ENCODE peak calls at places on chromosomes 4 and X, in five cellular contexts. R, W, C, B and L are unnamed samples.

GRCh38 chr4:158783775-158784174 is 14.9 kb downstream of the FNIP2 start:
- DNase-seq in C (no peak), R (peak), W (no peak), B (no peak), L (peak)

GRCh38 chrX:7159132-7159861 is 11.3 kb upstream of the PUDP start:
- DNase-seq in B (no peak), R (peak), W (no peak), C (no peak), L (no peak)

GRCh38 chrX:20060961-20061868 is 55.5 kb downstream of the MAP7D2 start:
- DNase-seq in C (no peak), B (no peak), R (no peak), W (peak), L (no peak)

GRCh38 chrX:78643106-78643505 is 16.0 kb downstream of the RTL3 start:
- DNase-seq in B (no peak), R (peak), C (no peak), W (no peak), L (peak)

GRCh38 chrX:81120936-81121351 is 80.8 kb downstream of the HMGN5 start:
- DNase-seq in C (peak), B (peak), R (peak), W (peak), L (peak)

GRCh38 chr4:162497564-162498167 is 333.9 kb upstream of the FSTL5 start:
- DNase-seq in C (no peak), R (peak), B (peak), W (no peak), L (peak)

GRCh38 chr4:41526628-41527027 is 11.3 kb upstream of the LIMCH1 start:
- DNase-seq in W (no peak), C (no peak), R (no peak), B (no peak), L (no peak)

GRCh38 chrX:2888309-2888708 is 40.8 kb downstream of the ARSD start:
- DNase-seq in R (no peak), W (no peak), B (no peak), C (no peak), L (peak)

GRCh38 chr4:180909279-180909678 is 1333.9 kb upstream of the TENM3 start:
- DNase-seq in R (peak), C (peak), W (no peak), B (no peak), L (no peak)

GRCh38 chrX:40996886-40997530 is 88.2 kb upstream of the USP9X start:
- DNase-seq in W (no peak), C (peak), R (peak), B (peak), L (peak)

GRCh38 chrX:103608305-103608963 is 671 bp downstream of the TCEAL3 start:
- DNase-seq in C (peak), R (no peak), W (no peak), B (no peak), L (no peak)

GRCh38 chr4:150462743-150463142 is 119.2 kb upstream of the MAB21L2 start:
- DNase-seq in B (no peak), W (no peak), R (peak), C (no peak), L (peak)

GRCh38 chrX:17359500-17359899 is 15.5 kb upstream of the NHS start:
- DNase-seq in B (no peak), W (no peak), C (no peak), R (peak), L (peak)

GRCh38 chr4:176340871-176341685 is 21.3 kb downstream of the SPCS3 start:
- DNase-seq in W (no peak), C (no peak), R (peak), B (no peak), L (peak)

GRCh38 chr4:67288964-67289363 is 256.3 kb downstream of the CENPC start:
- DNase-seq in R (peak), B (no peak), W (no peak), C (peak), L (no peak)

GRCh38 chrX:7334253-7334935 is 186.4 kb upstream of the PUDP start:
- DNase-seq in W (no peak), R (peak), C (no peak), B (no peak), L (peak)

GRCh38 chr4:107548211-107548905 is 171.7 kb downstream of the PAPSS1 start:
- DNase-seq in W (no peak), R (peak), B (no peak), C (no peak), L (peak)

GRCh38 chr4:23902203-23902602 is 12.4 kb upstream of the PPARGC1A start:
- DNase-seq in B (no peak), R (no peak), C (no peak), W (no peak), L (no peak)

GRCh38 chr4:76725039-76725438 is 172.9 kb downstream of the SOWAHB start:
- DNase-seq in C (no peak), R (no peak), B (no peak), W (no peak), L (no peak)

GRCh38 chr4:5365071-5366008 is 314.1 kb downstream of the STK32B start:
- DNase-seq in R (peak), B (peak), W (no peak), C (peak), L (peak)

GRCh38 chrX:40098264-40099045 is 697 bp upstream of the BCOR start:
- DNase-seq in C (peak), W (peak), B (peak), R (peak), L (peak)

GRCh38 chr4:30073001-30073710 is 647.0 kb upstream of the PCDH7 start:
- DNase-seq in W (no peak), B (no peak), C (no peak), R (no peak), L (no peak)

GRCh38 chrX:16839852-16840460 is 30.2 kb downstream of the RBBP7 start:
- DNase-seq in C (peak), R (peak), B (no peak), W (no peak), L (peak)

GRCh38 chr4:73139991-73140390 is 70.5 kb upstream of the COX18 start:
- DNase-seq in C (no peak), R (peak), W (no peak), B (no peak), L (no peak)

GRCh38 chr4:117596917-117597316 is 437.4 kb upstream of the NDST3 start:
- DNase-seq in W (no peak), R (no peak), B (no peak), C (no peak), L (no peak)

GRCh38 chr4:4415806-4416805 is 29.2 kb downstream of the NSG1 start:
- DNase-seq in B (no peak), R (no peak), C (peak), W (peak), L (no peak)

DNA sequence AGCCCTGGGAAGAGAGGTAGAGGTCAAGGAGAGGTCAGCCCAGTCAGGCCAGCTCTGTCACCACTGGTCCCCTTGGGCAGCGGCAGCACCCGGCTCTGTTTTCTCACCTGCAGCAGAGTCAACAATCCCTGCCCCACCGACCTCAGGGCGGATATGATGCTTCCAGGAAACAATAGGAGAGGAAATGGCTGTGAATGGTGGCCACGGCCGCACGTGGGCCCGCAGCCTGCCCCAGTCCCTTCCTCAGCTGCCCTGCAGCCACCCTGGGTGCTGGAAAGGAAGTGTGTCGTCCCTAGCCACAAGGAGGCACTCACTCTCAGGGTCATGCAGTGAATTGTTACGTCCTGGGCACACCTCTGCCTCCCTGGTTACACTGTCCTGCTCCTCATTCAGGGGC is 92.5 kb upstream of the ENPP6 start:
- DNase-seq in R (no peak), W (peak), C (peak), B (no peak), L (peak)
- TF ChIP-seq CTCF in R (peak), W (peak), C (peak), B (no peak), L (peak)

GRCh38 chrX:71140440-71140839 is 4.2 kb upstream of the NLGN3 start:
- DNase-seq in C (no peak), W (no peak), B (no peak), R (no peak), L (no peak)

GRCh38 chrX:71147496-71148277 is 3.0 kb downstream of the NLGN3 start:
- DNase-seq in R (no peak), W (no peak), C (no peak), B (no peak), L (no peak)

GRCh38 chrX:71143508-71143907 is 1.1 kb upstream of the NLGN3 start:
- DNase-seq in B (no peak), R (peak), W (no peak), C (no peak), L (peak)

GRCh38 chrX:71148278-71148663 is 3.6 kb downstream of the NLGN3 start:
- DNase-seq in B (no peak), W (no peak), R (no peak), C (no peak), L (no peak)

DNA sequence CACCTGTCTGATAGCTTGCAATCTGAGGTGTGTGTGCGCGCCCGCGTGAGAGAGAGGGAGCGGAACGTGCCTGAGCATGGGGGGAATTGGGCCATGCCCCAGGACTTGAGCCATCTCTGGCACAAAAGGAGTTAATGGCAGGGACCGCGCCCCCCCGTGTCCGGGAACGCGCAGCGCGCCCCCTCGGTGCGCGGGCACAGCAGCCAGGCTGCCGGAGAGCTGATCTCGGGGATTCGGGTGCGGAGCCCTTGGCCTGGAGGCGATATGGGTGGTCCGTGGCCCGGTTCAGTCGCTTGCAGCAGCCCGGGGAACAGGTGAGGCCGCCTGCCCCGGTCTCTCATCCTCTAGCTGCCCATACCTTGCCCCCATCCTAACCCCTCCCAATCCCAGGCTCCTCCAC is at the start of gene NLGN3:
- DNase-seq in W (no peak), C (peak), B (no peak), R (no peak), L (no peak)
- H3K4me3 ChIP-seq in W (peak), C (peak), B (no peak), R (peak), L (peak)

GRCh38 chrX:124341361-124342132 is 4.8 kb upstream of the SH2D1A start:
- DNase-seq in W (no peak), R (no peak), B (no peak), C (no peak), L (no peak)
- TF ChIP-seq CTCF in W (no peak), R (no peak), B (no peak), C (no peak), L (no peak)

GRCh38 chr4:102620697-102621497 is 119.7 kb downstream of the NFKB1 start:
- DNase-seq in W (peak), C (no peak), B (peak), R (peak), L (peak)
- H3K4me3 ChIP-seq in W (no peak), C (no peak), B (peak), R (no peak), L (no peak)